ENCODE peak calls at places on chromosomes 4 and X, in seven cellular contexts. S is PC-3, K is HCT116, G is GM23248, R is MM.1S, O is Karpas-422, Z is neuronal stem cell. D is an unnamed sample.
A peak's percentile ranks its signal among the peaks of the same experiment; 100 is the strongest.

GRCh38 chr4:99205104-99205979 is 13.7 kb downstream of the ADH6 start:
- DNase-seq in O (no peak), R (no peak), Z (no peak), K (no peak), S (no peak), G (peak; percentile 76), D (no peak)

GRCh38 chr4:139740531-139741041 is 75.0 kb downstream of the MGST2 start:
- DNase-seq in R (no peak), O (no peak), Z (no peak), G (peak; percentile 94), S (peak; percentile 74), K (no peak), D (no peak)

GRCh38 chr4:107035711-107036601 is at the start of gene DKK2:
- DNase-seq in Z (peak; percentile 32), S (no peak), R (no peak), K (no peak), G (peak; percentile 76), O (no peak), D (no peak)

GRCh38 chrX:104108955-104109354 is 3.4 kb upstream of the ZCCHC18 start:
- DNase-seq in O (no peak), G (no peak), R (no peak), Z (no peak), K (no peak), S (no peak), D (no peak)

GRCh38 chr4:126223784-126224407 is 909.1 kb downstream of the FAT4 start:
- DNase-seq in Z (no peak), O (peak; percentile 52), K (peak; percentile 29), S (peak; percentile 27), R (peak; percentile 38), G (peak; percentile 36), D (no peak)

GRCh38 chrX:40439625-40440532 is 140.9 kb upstream of the ATP6AP2 start:
- DNase-seq in O (no peak), R (no peak), K (no peak), Z (no peak), S (no peak), G (no peak), D (no peak)

GRCh38 chr4:13432453-13432852 is 51.7 kb downstream of the RAB28 start:
- DNase-seq in S (no peak), G (no peak), R (no peak), K (no peak), O (peak; percentile 57), Z (no peak), D (no peak)

GRCh38 chr4:95362066-95362465 is 186.7 kb downstream of the UNC5C start:
- DNase-seq in K (no peak), G (no peak), Z (no peak), S (no peak), O (no peak), R (no peak), D (no peak)

GRCh38 chr4:38519671-38520070 is 144.3 kb upstream of the KLF3 start:
- DNase-seq in G (no peak), O (no peak), S (no peak), Z (no peak), K (no peak), R (no peak), D (no peak)

GRCh38 chr4:22625301-22625700 is 67.4 kb upstream of the GBA3 start:
- DNase-seq in Z (peak; percentile 18), K (no peak), O (no peak), G (peak; percentile 3), R (no peak), S (peak; percentile 5), D (no peak)

GRCh38 chr4:37998225-37998624 is 38.0 kb downstream of the PTTG2 start:
- DNase-seq in S (no peak), O (no peak), Z (no peak), K (no peak), G (no peak), R (no peak), D (no peak)

GRCh38 chrX:13418126-13419091 is 98.6 kb upstream of the ATXN3L start:
- DNase-seq in R (no peak), K (no peak), G (peak; percentile 50), Z (no peak), O (no peak), S (peak; percentile 45), D (no peak)

GRCh38 chrX:127030011-127030738 is 210.6 kb downstream of the PRR32 start:
- DNase-seq in K (no peak), O (no peak), R (no peak), Z (no peak), S (no peak), G (no peak), D (no peak)

GRCh38 chrX:71626576-71626975 is 8.3 kb upstream of the CXCR3 start:
- DNase-seq in Z (no peak), S (no peak), K (no peak), G (no peak), R (no peak), O (no peak), D (no peak)

GRCh38 chr4:56276547-56276946 is 110.7 kb downstream of the AASDH start:
- DNase-seq in R (no peak), K (no peak), S (no peak), Z (no peak), O (no peak), G (peak; percentile 11), D (no peak)

DNA sequence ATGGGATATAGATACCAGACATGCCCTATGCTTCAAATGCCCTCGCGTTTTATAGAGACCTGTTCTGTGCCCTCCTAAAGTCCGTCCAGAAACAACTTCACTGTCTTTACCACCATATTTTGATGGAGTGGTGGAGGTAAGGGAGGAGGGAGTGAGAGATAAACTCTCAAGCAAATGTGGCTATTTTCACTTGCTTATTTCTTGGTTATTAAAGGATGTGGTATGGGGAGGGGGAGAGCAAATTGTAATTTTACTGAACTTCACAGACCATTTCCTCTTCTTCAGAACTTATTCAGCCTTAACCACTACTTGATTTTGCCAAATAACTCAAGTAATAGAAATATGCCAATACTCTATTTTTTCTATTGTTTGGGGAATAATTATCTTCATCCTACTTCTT is 31.5 kb downstream of the GPR174 start:
- DNase-seq in G (no peak), S (no peak), R (no peak), O (no peak), K (no peak), Z (no peak), D (no peak)
- H3K4me2 ChIP-seq in G (no peak overlapping the region), S (no peak overlapping the region), R (no peak overlapping the region), O (no peak overlapping the region), K (no peak overlapping the region), Z (no peak overlapping the region), D (no peak overlapping the region)

DNA sequence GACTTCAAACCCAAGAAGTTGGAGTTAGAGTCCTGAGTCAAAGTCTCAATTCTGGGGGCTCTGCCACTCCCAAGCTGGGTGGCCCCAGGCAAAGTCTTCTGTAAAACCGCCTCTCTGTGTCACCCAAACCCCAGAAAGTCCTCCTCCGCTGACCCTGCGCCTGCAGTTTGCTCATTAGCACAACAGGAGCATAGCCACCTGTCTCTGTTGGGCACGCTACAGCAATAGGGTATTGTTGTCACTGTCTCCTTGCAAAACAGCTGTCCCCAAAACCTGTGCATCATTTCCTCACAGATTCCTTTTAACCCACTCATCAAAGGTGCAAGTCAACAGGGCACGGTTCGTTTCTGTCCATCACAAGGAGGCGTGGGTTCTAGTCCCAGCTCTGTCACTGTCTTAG is 8.0 kb upstream of the DGAT2L6 start:
- DNase-seq in K (no peak), S (peak; percentile 7), R (no peak), O (no peak), Z (no peak), G (no peak), D (no peak)
- H3K4me2 ChIP-seq in K (peak overlapping the region; percentile 60), S (peak overlapping the region; percentile 68), R (no peak overlapping the region), O (no peak overlapping the region), Z (no peak overlapping the region), G (peak overlapping the region; percentile 53), D (no peak overlapping the region)

GRCh38 chr4:185578284-185578683 is 43.0 kb upstream of the PDLIM3 start:
- DNase-seq in G (no peak), K (no peak), S (no peak), Z (no peak), O (no peak), R (no peak), D (no peak)

GRCh38 chr4:185576918-185577591 is 41.7 kb upstream of the PDLIM3 start:
- DNase-seq in R (no peak), G (no peak), K (no peak), Z (no peak), O (no peak), S (no peak), D (no peak)

GRCh38 chr4:185573651-185574199 is 38.4 kb upstream of the PDLIM3 start:
- DNase-seq in Z (no peak), R (no peak), G (peak; percentile 80), O (no peak), K (peak; percentile 91), S (peak; percentile 84), D (no peak)

GRCh38 chr4:185577592-185577940 is 42.3 kb upstream of the PDLIM3 start:
- DNase-seq in Z (no peak), S (no peak), O (no peak), K (no peak), R (no peak), G (no peak), D (no peak)

DNA sequence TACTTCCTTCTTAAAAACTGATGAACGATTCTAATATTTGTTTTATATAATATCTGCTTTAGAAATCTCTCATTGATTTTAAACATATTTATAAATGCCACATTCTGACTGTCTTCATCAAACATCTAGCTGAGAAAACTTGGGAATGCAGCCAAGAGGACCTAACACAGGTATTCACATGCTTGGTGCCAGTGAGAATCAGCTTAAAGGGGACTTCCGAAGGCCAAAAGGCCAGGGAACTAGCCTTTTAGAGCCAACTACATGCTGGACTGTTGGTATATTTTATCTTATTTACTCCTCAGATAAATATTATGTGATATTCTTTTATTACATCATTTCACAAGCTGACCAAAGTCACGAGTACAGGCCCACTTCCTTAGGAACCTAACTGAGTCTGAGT is 41.0 kb upstream of the PDLIM3 start:
- DNase-seq in K (no peak), Z (no peak), O (no peak), R (no peak), G (no peak), S (no peak), D (no peak)
- H3K4me2 ChIP-seq in K (no peak overlapping the region), Z (no peak overlapping the region), O (no peak overlapping the region), R (no peak overlapping the region), G (no peak overlapping the region), S (no peak overlapping the region), D (no peak overlapping the region)

GRCh38 chrX:21700967-21701366 is 42.8 kb upstream of the KLHL34 start:
- DNase-seq in S (no peak), R (no peak), O (no peak), Z (no peak), G (no peak), K (no peak), D (no peak)

GRCh38 chrX:21702725-21703228 is 44.6 kb upstream of the KLHL34 start:
- DNase-seq in G (no peak), R (no peak), Z (no peak), O (no peak), S (no peak), K (no peak), D (no peak)

GRCh38 chrX:21700289-21700688 is 42.2 kb upstream of the KLHL34 start:
- DNase-seq in K (no peak), S (no peak), O (no peak), R (no peak), Z (no peak), G (no peak), D (no peak)

GRCh38 chrX:21708116-21708515 is 49.8 kb downstream of the SMPX start:
- DNase-seq in O (peak; percentile 45), K (no peak), Z (no peak), S (peak; percentile 4), R (no peak), G (peak; percentile 5), D (no peak)

GRCh38 chrX:21705215-21705614 is 47.1 kb upstream of the KLHL34 start:
- DNase-seq in G (no peak), S (no peak), Z (no peak), R (no peak), O (no peak), K (no peak), D (no peak)
- H3K4me2 ChIP-seq in G (no peak overlapping the region), S (no peak overlapping the region), Z (no peak overlapping the region), R (no peak overlapping the region), O (no peak overlapping the region), K (no peak overlapping the region), D (no peak overlapping the region)

D was measured in DND-41.